ENCODE peak calls at places on chromosomes 11 and 22, in nine cellular contexts. L, R, B, K, X, I, P, Y and T are unnamed samples.

GRCh38 chr11:67698247-67698646 is 23.8 kb upstream of the ALDH3B2 start:
- DNase-seq in L (no peak), R (peak), B (no peak), K (no peak), X (peak), I (peak), P (no peak), Y (no peak), T (peak)

GRCh38 chr11:102495161-102496042 is 35.1 kb downstream of the MMP7 start:
- DNase-seq in L (no peak), R (peak), B (no peak), K (no peak), X (peak), I (peak), P (no peak), Y (peak), T (peak)

GRCh38 chr22:37358386-37358785 is 68.9 kb downstream of the ELFN2 start:
- DNase-seq in L (no peak), R (no peak), B (no peak), K (no peak), X (no peak), I (no peak), P (no peak), Y (no peak), T (no peak)

GRCh38 chr22:46319319-46319718 is 16.2 kb upstream of the TRMU start:
- DNase-seq in L (no peak), R (no peak), B (no peak), K (no peak), X (no peak), I (no peak), P (no peak), Y (no peak), T (no peak)

GRCh38 chr22:32076726-32077550 is 33.9 kb downstream of the SLC5A1 start:
- DNase-seq in L (no peak), R (no peak), B (no peak), K (no peak), X (no peak), I (no peak), P (no peak), Y (no peak), T (no peak)

GRCh38 chr11:27196040-27196897 is 155.7 kb downstream of the BBOX1 start:
- DNase-seq in L (no peak), R (no peak), B (no peak), K (no peak), X (no peak), I (no peak), P (no peak), Y (no peak), T (no peak)

GRCh38 chr22:17472886-17473285 is 90.4 kb upstream of the SLC25A18 start:
- DNase-seq in L (no peak), R (peak), B (no peak), K (no peak), X (no peak), I (no peak), P (no peak), Y (no peak), T (no peak)

GRCh38 chr11:120512727-120513435 is 1.3 kb downstream of the GRIK4 start:
- DNase-seq in L (peak), R (peak), B (peak), K (no peak), X (no peak), I (no peak), P (no peak), Y (no peak), T (no peak)

GRCh38 chr22:22346401-22347107 is 102.0 kb downstream of the VPREB1 start:
- DNase-seq in L (no peak), R (no peak), B (no peak), K (no peak), X (no peak), I (no peak), P (no peak), Y (no peak), T (no peak)